ENCODE peak calls at places on chromosome 7, in eight cellular contexts. H is uterus, R is upper lobe of right lung, T is lower leg skin, V is right lobe of liver, J is IMR-90, N is GM12865, A is cardiac fibroblast. I is an unnamed sample.

GRCh38 chr7:155338632-155339320 is 41.1 kb downstream of the INSIG1 start:
- DNase-seq in H (no peak), R (no peak), T (no peak), V (no peak), J (no peak), N (no peak), A (no peak), I (no peak)

GRCh38 chr7:151410405-151411390 is 860 bp upstream of the WDR86 start:
- DNase-seq in H (no peak), R (peak; percentile 64), T (no peak), V (no peak), J (no peak), N (no peak), A (peak; percentile 55), I (peak; percentile 51)

GRCh38 chr7:43872401-43873165 is 3.3 kb upstream of the MRPS24 start:
- DNase-seq in H (peak; percentile 61), R (no peak), T (peak; percentile 75), V (no peak), J (peak; percentile 92), N (no peak), A (peak; percentile 83), I (peak; percentile 97)

GRCh38 chr7:111264111-111264868 is 173.4 kb downstream of the LRRN3 start:
- DNase-seq in H (no peak), R (no peak), T (no peak), V (no peak), J (no peak), N (no peak), A (no peak), I (no peak)

GRCh38 chr7:113179313-113179712 is 61.0 kb upstream of the SMIM30 start:
- DNase-seq in H (no peak), R (no peak), T (no peak), V (no peak), J (peak; percentile 19), N (no peak), A (no peak), I (no peak)

GRCh38 chr7:103772171-103772570 is 217.3 kb downstream of the RELN start:
- DNase-seq in H (no peak), R (no peak), T (no peak), V (no peak), J (no peak), N (no peak), A (no peak), I (no peak)

GRCh38 chr7:102914585-102914984 is 1.8 kb downstream of the LRRC17 start:
- DNase-seq in H (peak; percentile 56), R (no peak), T (no peak), V (no peak), J (peak; percentile 93), N (no peak), A (peak; percentile 97), I (peak; percentile 92)

GRCh38 chr7:154777908-154778307 is 225.0 kb downstream of the PAXIP1 start:
- DNase-seq in H (no peak), R (no peak), T (no peak), V (no peak), J (no peak), N (no peak), A (no peak), I (no peak)

GRCh38 chr7:36312064-36312914 is 77.4 kb upstream of the ANLN start:
- DNase-seq in H (no peak), R (peak; percentile 80), T (no peak), V (peak; percentile 40), J (no peak), N (peak; percentile 75), A (no peak), I (no peak)

DNA sequence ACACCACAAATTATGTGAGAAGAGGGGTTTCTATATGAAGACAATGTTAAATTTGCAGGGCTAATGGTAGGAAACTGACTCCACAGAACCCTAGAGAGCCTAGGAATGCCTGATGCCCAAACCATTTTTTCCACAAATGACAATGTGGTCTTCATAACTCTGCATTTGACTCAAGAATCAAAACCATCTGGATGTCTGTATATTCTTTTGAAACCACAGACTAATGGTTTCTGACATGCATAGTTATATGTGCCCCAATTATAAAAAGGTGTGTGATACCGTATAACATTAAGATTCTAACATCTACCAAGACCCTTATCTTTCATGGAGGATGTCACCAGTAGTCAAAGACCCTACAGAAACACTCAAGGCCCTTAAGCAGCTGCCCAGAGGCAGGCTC is 20.3 kb downstream of the SEC61G start:
- DNase-seq in H (no peak), R (no peak), T (no peak), V (no peak), J (no peak), N (no peak), A (no peak), I (peak; percentile 16)
- H3K4me3 ChIP-seq in H (no peak overlapping the region), R (no peak overlapping the region), T (no peak overlapping the region), V (no peak overlapping the region), J (no peak overlapping the region), N (no peak overlapping the region), A (no peak overlapping the region), I (no peak overlapping the region)

GRCh38 chr7:128131701-128132100 is 100.5 kb upstream of the LRRC4 start:
- DNase-seq in H (no peak), R (no peak), T (no peak), V (no peak), J (no peak), N (no peak), A (no peak), I (no peak)
- H3K4me3 ChIP-seq in H (no peak overlapping the region), R (no peak overlapping the region), T (no peak overlapping the region), V (no peak overlapping the region), J (no peak overlapping the region), N (no peak overlapping the region), A (no peak overlapping the region), I (no peak overlapping the region)

DNA sequence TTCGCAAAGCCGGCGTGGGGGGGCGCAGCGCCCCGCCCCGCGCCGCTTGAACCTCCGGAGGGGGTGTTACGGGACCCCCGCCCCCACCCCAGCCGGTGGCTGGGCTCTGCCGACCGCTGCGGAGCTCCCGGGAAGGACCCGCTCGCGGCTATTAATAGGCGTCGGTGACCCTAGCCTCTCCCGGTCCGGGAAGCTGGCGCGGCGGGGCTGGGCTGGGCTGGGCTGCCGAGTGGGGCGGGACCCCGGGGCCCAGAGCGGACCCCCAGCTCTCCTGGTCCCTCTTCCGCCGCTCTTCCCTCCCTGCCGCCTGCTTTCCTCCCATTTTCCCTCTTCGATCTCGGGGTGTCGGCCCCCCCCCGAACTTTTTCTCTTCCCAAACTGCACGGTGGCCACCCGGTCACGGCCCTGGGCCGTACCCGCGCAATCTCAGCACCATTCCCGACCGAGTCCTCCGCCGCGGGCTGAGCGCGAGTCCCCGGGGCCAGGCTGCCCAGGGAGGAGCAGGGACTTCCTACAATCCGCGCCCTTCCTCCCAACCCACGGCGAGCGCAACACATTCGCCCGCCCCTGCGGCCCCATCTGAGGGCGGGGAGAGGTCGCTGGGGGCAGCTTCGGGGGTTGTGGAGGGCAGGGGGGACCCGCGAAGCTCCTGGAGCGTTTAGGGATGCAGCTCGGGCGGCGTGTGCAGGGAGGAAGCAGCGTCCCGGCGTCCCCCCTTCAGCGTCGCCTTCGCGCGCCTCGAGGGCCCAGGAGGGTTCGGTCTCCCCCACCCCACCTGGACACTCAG is 3.1 kb upstream of the ELFN1 start:
- DNase-seq in H (no peak), R (peak; percentile 65), T (no peak), V (no peak), J (no peak), N (no peak), A (no peak), I (peak; percentile 56)
- H3K4me3 ChIP-seq in H (peak overlapping the region; percentile 32), R (peak overlapping the region; percentile 50), T (peak overlapping the region; percentile 8), V (peak overlapping the region; percentile 57), J (peak overlapping the region; percentile 42), N (no peak overlapping the region), A (peak overlapping the region; percentile 32), I (peak overlapping the region; percentile 60)

GRCh38 chr7:120950026-120950538 is 495 bp upstream of the ING3 start:
- DNase-seq in H (no peak), R (no peak), T (no peak), V (no peak), J (no peak), N (no peak), A (no peak), I (no peak)

GRCh38 chr7:120951309-120951706 is 731 bp downstream of the ING3 start:
- DNase-seq in H (no peak), R (no peak), T (no peak), V (no peak), J (no peak), N (no peak), A (no peak), I (no peak)

GRCh38 chr7:120950539-120951308 is at the start of gene ING3:
- DNase-seq in H (peak; percentile 96), R (peak; percentile 97), T (peak; percentile 97), V (peak; percentile 97), J (peak; percentile 97), N (peak; percentile 99), A (peak; percentile 99), I (peak; percentile 99)

GRCh38 chr7:120947980-120948379 is 2.6 kb upstream of the ING3 start:
- DNase-seq in H (no peak), R (no peak), T (no peak), V (no peak), J (no peak), N (no peak), A (no peak), I (no peak)

DNA sequence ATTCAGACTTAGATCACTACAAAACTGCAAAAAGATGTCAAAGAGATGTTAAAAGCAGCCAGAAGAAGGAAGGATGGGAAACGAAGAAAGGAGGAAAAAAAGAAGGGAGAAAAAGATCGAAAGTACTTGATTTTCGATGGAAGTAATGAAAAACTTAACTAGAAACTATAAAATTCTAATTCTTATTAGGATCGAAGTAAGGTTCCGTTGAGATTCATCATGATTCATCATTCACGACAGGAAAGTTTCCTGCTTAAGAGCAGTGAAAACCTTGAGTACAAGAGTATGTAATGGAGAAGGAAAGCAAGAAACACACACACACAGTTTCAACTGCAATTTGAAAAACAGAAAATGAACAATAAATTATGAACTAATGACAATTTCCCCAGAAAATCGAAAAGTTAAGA is 1.2 kb upstream of the ING3 start:
- DNase-seq in H (no peak), R (no peak), T (no peak), V (no peak), J (no peak), N (no peak), A (no peak), I (no peak)
- H3K4me3 ChIP-seq in H (peak overlapping the region; percentile 74), R (peak overlapping the region; percentile 75), T (no peak overlapping the region), V (peak overlapping the region; percentile 62), J (no peak overlapping the region), N (peak overlapping the region; percentile 92), A (no peak overlapping the region), I (no peak overlapping the region)

DNA sequence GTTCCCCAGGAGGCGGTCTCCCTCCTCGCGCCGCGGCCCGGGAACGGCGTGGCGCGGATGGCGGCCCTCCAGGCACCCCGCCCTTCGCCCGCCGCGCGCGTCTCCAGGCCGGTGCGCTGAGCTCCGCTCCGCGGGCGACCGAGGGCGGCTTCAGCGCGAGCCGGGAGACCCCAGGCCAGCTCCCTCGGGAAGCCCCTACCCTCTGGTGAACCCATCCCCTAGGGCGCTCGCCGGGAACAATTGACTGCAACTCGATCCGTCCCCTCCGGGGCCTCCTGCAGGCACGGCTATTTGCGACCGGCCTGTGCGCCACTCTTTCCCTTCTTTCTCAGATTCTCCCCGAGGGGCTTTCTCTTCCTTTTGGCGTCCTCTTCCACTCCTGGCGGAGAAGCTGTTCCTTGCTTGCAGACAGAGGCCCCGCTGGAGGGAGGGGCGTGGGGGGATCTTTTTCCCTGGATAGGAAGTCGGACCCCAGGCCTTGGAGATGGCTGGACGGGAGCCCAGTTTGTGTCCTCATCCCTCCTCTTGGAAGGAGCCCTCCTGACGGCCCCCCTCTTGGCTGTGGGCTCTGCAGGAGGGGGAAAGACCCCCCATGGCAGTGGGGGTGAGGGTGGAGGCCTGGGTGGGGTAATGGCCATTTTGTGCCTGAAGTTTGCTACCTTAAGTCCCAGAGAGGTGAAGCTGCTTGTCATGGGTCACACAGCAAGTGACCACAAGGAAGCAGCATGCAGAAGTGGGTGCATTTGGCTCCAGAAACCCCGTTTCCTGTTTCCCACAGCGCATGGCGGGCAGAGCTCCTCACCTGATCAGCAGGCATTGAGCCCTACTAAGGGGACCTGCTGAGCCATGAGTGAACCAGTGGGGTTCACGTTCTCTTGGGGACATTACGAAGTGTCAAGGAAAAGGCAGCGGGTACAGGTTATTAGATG is 171.2 kb upstream of the TNRC18 start:
- DNase-seq in H (peak; percentile 48), R (no peak), T (no peak), V (no peak), J (peak; percentile 38), N (peak; percentile 67), A (no peak), I (peak; percentile 68)
- H3K4me3 ChIP-seq in H (peak overlapping the region; percentile 78), R (peak overlapping the region; percentile 60), T (peak overlapping the region; percentile 56), V (peak overlapping the region; percentile 52), J (peak overlapping the region; percentile 84), N (peak overlapping the region; percentile 96), A (peak overlapping the region; percentile 77), I (peak overlapping the region; percentile 98)

I was measured in foreskin fibroblast.